ENCODE peak calls at places on chromosomes 6 and 20, in eight cellular contexts. X is anterior cingulate cortex; R is activated CD4-positive, alpha-beta T cell treated with anti-CD3 and anti-CD28 coated beads for 24 hours; I is GM04503; P is DMS153; V is lung microvascular endothelial cell; T is H9; G is NCI-H1105. E is an unnamed sample.

GRCh38 chr6:3299221-3299620 is 40.5 kb downstream of the PSMG4 start:
- DNase-seq in R (no peak), P (no peak), G (no peak), X (no peak), V (no peak), T (no peak), I (no peak), E (no peak)

GRCh38 chr20:53824779-53825178 is 231.1 kb upstream of the ZNF217 start:
- DNase-seq in V (no peak), P (no peak), T (no peak), G (no peak), I (no peak), R (no peak), X (no peak), E (no peak)

GRCh38 chr6:158552055-158552795 is 7.7 kb upstream of the TMEM181 start:
- DNase-seq in X (no peak), I (no peak), T (no peak), V (no peak), G (no peak), R (no peak), P (no peak), E (no peak)

GRCh38 chr6:144566868-144567615 is 281.9 kb downstream of the UTRN start:
- DNase-seq in T (no peak), I (no peak), P (no peak), X (no peak), G (no peak), R (no peak), V (no peak), E (no peak)

GRCh38 chr6:37119387-37119886 is 50.5 kb upstream of the PIM1 start:
- DNase-seq in V (no peak), T (no peak), R (no peak), G (no peak), X (no peak), I (no peak), P (no peak), E (no peak)

GRCh38 chr6:79152269-79152737 is 74.2 kb upstream of the PHIP start:
- DNase-seq in V (no peak), X (no peak), I (no peak), P (no peak), G (no peak), R (no peak), T (peak), E (no peak)

GRCh38 chr6:7914991-7915789 is 4.6 kb upstream of the TXNDC5 start:
- DNase-seq in T (no peak), I (peak), V (peak), G (no peak), X (no peak), R (no peak), P (no peak), E (peak)

GRCh38 chr6:128367437-128367836 is 153.0 kb downstream of the PTPRK start:
- DNase-seq in X (no peak), P (no peak), G (no peak), I (no peak), V (no peak), R (no peak), T (no peak), E (no peak)

GRCh38 chr6:19838442-19839236 is 1.5 kb downstream of the ID4 start:
- DNase-seq in X (no peak), P (peak), R (no peak), V (peak), I (no peak), T (peak), G (peak), E (no peak)

GRCh38 chr20:41330343-41330720 is 10.3 kb upstream of the LPIN3 start:
- DNase-seq in P (no peak), G (no peak), R (no peak), V (no peak), T (no peak), X (no peak), I (no peak), E (no peak)

GRCh38 chr6:165899592-165899991 is 236.6 kb upstream of the PDE10A start:
- DNase-seq in I (no peak), T (no peak), X (no peak), P (no peak), R (no peak), V (no peak), G (no peak), E (no peak)

GRCh38 chr20:33578510-33578909 is 83.6 kb upstream of the C20orf144 start:
- DNase-seq in P (no peak), V (no peak), X (no peak), I (peak), R (no peak), T (no peak), G (no peak), E (no peak)

GRCh38 chr6:169042061-169042460 is 211.6 kb downstream of the THBS2 start:
- DNase-seq in T (no peak), V (no peak), R (no peak), X (no peak), I (no peak), G (no peak), P (no peak), E (no peak)

GRCh38 chr6:160131636-160132296 is 10.2 kb downstream of the SLC22A1 start:
- DNase-seq in V (no peak), T (no peak), P (no peak), I (no peak), R (no peak), G (no peak), X (no peak), E (no peak)

GRCh38 chr20:38649275-38649891 is 47.8 kb downstream of the ARHGAP40 start:
- DNase-seq in P (no peak), V (peak), R (no peak), T (peak), X (peak), G (peak), I (no peak), E (peak)

GRCh38 chr6:46893648-46894047 is 28.1 kb downstream of the ADGRF5 start:
- DNase-seq in V (peak), X (no peak), P (no peak), R (no peak), I (no peak), G (no peak), T (no peak), E (peak)

GRCh38 chr6:135583256-135583758 is 85.8 kb upstream of the AHI1 start:
- DNase-seq in T (no peak), R (no peak), G (no peak), P (no peak), X (no peak), I (no peak), V (no peak), E (no peak)

GRCh38 chr20:64116016-64116415 is 8.7 kb upstream of the NPBWR2 start:
- DNase-seq in G (no peak), V (no peak), X (no peak), I (no peak), T (no peak), P (no peak), R (no peak), E (no peak)

GRCh38 chr6:35064508-35065440 is 76.4 kb downstream of the TCP11 start:
- DNase-seq in R (no peak), I (no peak), T (peak), P (no peak), G (no peak), X (no peak), V (no peak), E (no peak)

GRCh38 chr6:33613794-33614166 is 7.3 kb upstream of the ITPR3 start:
- DNase-seq in R (no peak), G (no peak), P (no peak), T (no peak), X (no peak), V (no peak), I (peak), E (no peak)

GRCh38 chr6:37650071-37650481 is 47.6 kb downstream of the MDGA1 start:
- DNase-seq in X (no peak), R (no peak), P (no peak), G (no peak), V (peak), I (no peak), T (peak), E (no peak)

GRCh38 chr20:36854343-36855240 is 21.3 kb upstream of the TLDC2 start:
- DNase-seq in X (no peak), G (no peak), I (no peak), P (no peak), V (peak), R (no peak), T (no peak), E (peak)

GRCh38 chr6:11276911-11277274 is 44.4 kb upstream of the NEDD9 start:
- DNase-seq in I (no peak), T (no peak), G (no peak), R (no peak), X (no peak), P (no peak), V (no peak), E (no peak)

GRCh38 chr20:57102160-57102559 is 164.3 kb downstream of the BMP7 start:
- DNase-seq in T (no peak), X (no peak), G (no peak), R (no peak), V (no peak), I (no peak), P (no peak), E (no peak)

E was measured in dermis microvascular lymphatic vessel endothelial cell.